ENCODE peak calls at places on chromosomes 11 and 22, in eight cellular contexts. One of them, this sample, is unnamed.

GRCh38 chr11:69369945-69370344 is 76.0 kb downstream of the MYEOV start:
- DNase-seq in activated CD4-positive, alpha-beta T cell treated with anti-CD3 and anti-CD28 coated beads, Interleukin-2, amount 10 ng/mL, durations not matched to agents 7 days and 5 days: no peak
- DNase-seq in kidney tubule cell: no peak
- DNase-seq in naive thymus-derived CD8-positive, alpha-beta T cell: no peak
- DNase-seq in stromal cell of bone marrow: no peak
- DNase-seq in GM04503: no peak
- DNase-seq in NCI-H1694: no peak
- DNase-seq in activated CD8-positive, alpha-beta memory T cell treated with anti-CD3 and anti-CD28 coated beads, Interleukin-2, amount 50 U/mL, for 4 hours: no peak
- DNase-seq in this sample: peak

GRCh38 chr11:2343502-2343901 is 33.6 kb upstream of the CD81 start:
- DNase-seq in GM04503: no peak
- DNase-seq in naive thymus-derived CD8-positive, alpha-beta T cell: no peak
- DNase-seq in NCI-H1694: no peak
- DNase-seq in activated CD4-positive, alpha-beta T cell treated with anti-CD3 and anti-CD28 coated beads, Interleukin-2, amount 10 ng/mL, durations not matched to agents 7 days and 5 days: no peak
- DNase-seq in stromal cell of bone marrow: no peak
- DNase-seq in activated CD8-positive, alpha-beta memory T cell treated with anti-CD3 and anti-CD28 coated beads, Interleukin-2, amount 50 U/mL, for 4 hours: no peak
- DNase-seq in kidney tubule cell: no peak
- DNase-seq in this sample: no peak

GRCh38 chr11:11691296-11692141 is 69.7 kb upstream of the GALNT18 start:
- DNase-seq in stromal cell of bone marrow: no peak
- DNase-seq in GM04503: no peak
- DNase-seq in naive thymus-derived CD8-positive, alpha-beta T cell: no peak
- DNase-seq in activated CD8-positive, alpha-beta memory T cell treated with anti-CD3 and anti-CD28 coated beads, Interleukin-2, amount 50 U/mL, for 4 hours: no peak
- DNase-seq in NCI-H1694: no peak
- DNase-seq in activated CD4-positive, alpha-beta T cell treated with anti-CD3 and anti-CD28 coated beads, Interleukin-2, amount 10 ng/mL, durations not matched to agents 7 days and 5 days: no peak
- DNase-seq in kidney tubule cell: no peak
- DNase-seq in this sample: no peak

GRCh38 chr11:69295995-69296889 is 2.3 kb downstream of the MYEOV start:
- DNase-seq in activated CD8-positive, alpha-beta memory T cell treated with anti-CD3 and anti-CD28 coated beads, Interleukin-2, amount 50 U/mL, for 4 hours: no peak
- DNase-seq in activated CD4-positive, alpha-beta T cell treated with anti-CD3 and anti-CD28 coated beads, Interleukin-2, amount 10 ng/mL, durations not matched to agents 7 days and 5 days: no peak
- DNase-seq in NCI-H1694: no peak
- DNase-seq in naive thymus-derived CD8-positive, alpha-beta T cell: no peak
- DNase-seq in GM04503: peak
- DNase-seq in kidney tubule cell: no peak
- DNase-seq in stromal cell of bone marrow: peak
- DNase-seq in this sample: no peak

GRCh38 chr11:93895106-93895862 is 44.9 kb upstream of the VSTM5 start:
- DNase-seq in NCI-H1694: peak
- DNase-seq in stromal cell of bone marrow: peak
- DNase-seq in naive thymus-derived CD8-positive, alpha-beta T cell: no peak
- DNase-seq in activated CD8-positive, alpha-beta memory T cell treated with anti-CD3 and anti-CD28 coated beads, Interleukin-2, amount 50 U/mL, for 4 hours: no peak
- DNase-seq in GM04503: peak
- DNase-seq in activated CD4-positive, alpha-beta T cell treated with anti-CD3 and anti-CD28 coated beads, Interleukin-2, amount 10 ng/mL, durations not matched to agents 7 days and 5 days: peak
- DNase-seq in kidney tubule cell: peak
- DNase-seq in this sample: no peak

GRCh38 chr11:12007769-12008737 is at the start of gene DKK3:
- DNase-seq in activated CD8-positive, alpha-beta memory T cell treated with anti-CD3 and anti-CD28 coated beads, Interleukin-2, amount 50 U/mL, for 4 hours: no peak
- DNase-seq in naive thymus-derived CD8-positive, alpha-beta T cell: no peak
- DNase-seq in stromal cell of bone marrow: no peak
- DNase-seq in GM04503: no peak
- DNase-seq in NCI-H1694: no peak
- DNase-seq in kidney tubule cell: no peak
- DNase-seq in activated CD4-positive, alpha-beta T cell treated with anti-CD3 and anti-CD28 coated beads, Interleukin-2, amount 10 ng/mL, durations not matched to agents 7 days and 5 days: no peak
- DNase-seq in this sample: no peak

GRCh38 chr11:67371549-67372231 is 1.7 kb downstream of the CLCF1 start:
- DNase-seq in kidney tubule cell: peak
- DNase-seq in GM04503: no peak
- DNase-seq in activated CD8-positive, alpha-beta memory T cell treated with anti-CD3 and anti-CD28 coated beads, Interleukin-2, amount 50 U/mL, for 4 hours: no peak
- DNase-seq in naive thymus-derived CD8-positive, alpha-beta T cell: no peak
- DNase-seq in NCI-H1694: no peak
- DNase-seq in activated CD4-positive, alpha-beta T cell treated with anti-CD3 and anti-CD28 coated beads, Interleukin-2, amount 10 ng/mL, durations not matched to agents 7 days and 5 days: peak
- DNase-seq in stromal cell of bone marrow: no peak
- DNase-seq in this sample: no peak

GRCh38 chr22:49624421-49625177 is 203.1 kb downstream of the BRD1 start:
- DNase-seq in kidney tubule cell: no peak
- DNase-seq in GM04503: no peak
- DNase-seq in naive thymus-derived CD8-positive, alpha-beta T cell: peak
- DNase-seq in activated CD8-positive, alpha-beta memory T cell treated with anti-CD3 and anti-CD28 coated beads, Interleukin-2, amount 50 U/mL, for 4 hours: no peak
- DNase-seq in activated CD4-positive, alpha-beta T cell treated with anti-CD3 and anti-CD28 coated beads, Interleukin-2, amount 10 ng/mL, durations not matched to agents 7 days and 5 days: no peak
- DNase-seq in NCI-H1694: no peak
- DNase-seq in stromal cell of bone marrow: no peak
- DNase-seq in this sample: no peak

GRCh38 chr11:8747173-8747572 is 64.6 kb downstream of the RPL27A start:
- DNase-seq in GM04503: no peak
- DNase-seq in kidney tubule cell: no peak
- DNase-seq in naive thymus-derived CD8-positive, alpha-beta T cell: no peak
- DNase-seq in stromal cell of bone marrow: no peak
- DNase-seq in activated CD4-positive, alpha-beta T cell treated with anti-CD3 and anti-CD28 coated beads, Interleukin-2, amount 10 ng/mL, durations not matched to agents 7 days and 5 days: no peak
- DNase-seq in activated CD8-positive, alpha-beta memory T cell treated with anti-CD3 and anti-CD28 coated beads, Interleukin-2, amount 50 U/mL, for 4 hours: no peak
- DNase-seq in NCI-H1694: no peak
- DNase-seq in this sample: no peak

GRCh38 chr11:103395612-103396011 is 286.4 kb downstream of the DYNC2H1 start:
- DNase-seq in stromal cell of bone marrow: no peak
- DNase-seq in activated CD4-positive, alpha-beta T cell treated with anti-CD3 and anti-CD28 coated beads, Interleukin-2, amount 10 ng/mL, durations not matched to agents 7 days and 5 days: no peak
- DNase-seq in kidney tubule cell: peak
- DNase-seq in NCI-H1694: no peak
- DNase-seq in naive thymus-derived CD8-positive, alpha-beta T cell: no peak
- DNase-seq in GM04503: peak
- DNase-seq in activated CD8-positive, alpha-beta memory T cell treated with anti-CD3 and anti-CD28 coated beads, Interleukin-2, amount 50 U/mL, for 4 hours: no peak
- DNase-seq in this sample: no peak

GRCh38 chr22:16601437-16602223 is 9.0 kb upstream of the CCT8L2 start:
- DNase-seq in naive thymus-derived CD8-positive, alpha-beta T cell: no peak
- DNase-seq in stromal cell of bone marrow: no peak
- DNase-seq in activated CD8-positive, alpha-beta memory T cell treated with anti-CD3 and anti-CD28 coated beads, Interleukin-2, amount 50 U/mL, for 4 hours: peak
- DNase-seq in activated CD4-positive, alpha-beta T cell treated with anti-CD3 and anti-CD28 coated beads, Interleukin-2, amount 10 ng/mL, durations not matched to agents 7 days and 5 days: no peak
- DNase-seq in kidney tubule cell: peak
- DNase-seq in NCI-H1694: no peak
- DNase-seq in GM04503: no peak
- DNase-seq in this sample: no peak

GRCh38 chr22:44357962-44358553 is 45.3 kb upstream of the SHISAL1 start:
- DNase-seq in naive thymus-derived CD8-positive, alpha-beta T cell: no peak
- DNase-seq in NCI-H1694: peak
- DNase-seq in kidney tubule cell: peak
- DNase-seq in GM04503: no peak
- DNase-seq in activated CD8-positive, alpha-beta memory T cell treated with anti-CD3 and anti-CD28 coated beads, Interleukin-2, amount 50 U/mL, for 4 hours: no peak
- DNase-seq in activated CD4-positive, alpha-beta T cell treated with anti-CD3 and anti-CD28 coated beads, Interleukin-2, amount 10 ng/mL, durations not matched to agents 7 days and 5 days: no peak
- DNase-seq in stromal cell of bone marrow: no peak
- DNase-seq in this sample: no peak

GRCh38 chr11:44901120-44901519 is 49.6 kb downstream of the TP53I11 start:
- DNase-seq in NCI-H1694: no peak
- DNase-seq in naive thymus-derived CD8-positive, alpha-beta T cell: no peak
- DNase-seq in activated CD8-positive, alpha-beta memory T cell treated with anti-CD3 and anti-CD28 coated beads, Interleukin-2, amount 50 U/mL, for 4 hours: no peak
- DNase-seq in GM04503: no peak
- DNase-seq in kidney tubule cell: no peak
- DNase-seq in stromal cell of bone marrow: no peak
- DNase-seq in activated CD4-positive, alpha-beta T cell treated with anti-CD3 and anti-CD28 coated beads, Interleukin-2, amount 10 ng/mL, durations not matched to agents 7 days and 5 days: no peak
- DNase-seq in this sample: no peak

GRCh38 chr22:24435861-24436351 is 8.5 kb downstream of the ADORA2A start:
- DNase-seq in stromal cell of bone marrow: peak
- DNase-seq in activated CD4-positive, alpha-beta T cell treated with anti-CD3 and anti-CD28 coated beads, Interleukin-2, amount 10 ng/mL, durations not matched to agents 7 days and 5 days: no peak
- DNase-seq in naive thymus-derived CD8-positive, alpha-beta T cell: no peak
- DNase-seq in kidney tubule cell: no peak
- DNase-seq in activated CD8-positive, alpha-beta memory T cell treated with anti-CD3 and anti-CD28 coated beads, Interleukin-2, amount 50 U/mL, for 4 hours: no peak
- DNase-seq in NCI-H1694: no peak
- DNase-seq in GM04503: peak
- DNase-seq in this sample: no peak

GRCh38 chr11:127066426-127067090 is 66.0 kb upstream of the KIRREL3 start:
- DNase-seq in NCI-H1694: no peak
- DNase-seq in activated CD8-positive, alpha-beta memory T cell treated with anti-CD3 and anti-CD28 coated beads, Interleukin-2, amount 50 U/mL, for 4 hours: no peak
- DNase-seq in GM04503: no peak
- DNase-seq in kidney tubule cell: no peak
- DNase-seq in activated CD4-positive, alpha-beta T cell treated with anti-CD3 and anti-CD28 coated beads, Interleukin-2, amount 10 ng/mL, durations not matched to agents 7 days and 5 days: no peak
- DNase-seq in naive thymus-derived CD8-positive, alpha-beta T cell: no peak
- DNase-seq in stromal cell of bone marrow: peak
- DNase-seq in this sample: no peak

This sample was measured in activated T-helper 2 cell treated with anti-CD3 and anti-CD28 coated beads, Interferon-gamma antibody, Interleukin-2, Interleukin-4, amounts not matched to agents 10 μg/mL and 5 μg/mL and 100 μg/mL, durations not matched to agents 14 hours and 24 hours and 36 hours.